ENCODE peak calls at places on chromosomes 12 and 14, in six cellular contexts. J is choroid plexus epithelial cell; E is SW480; A is endothelial cell; N is activated naive CD4-positive, alpha-beta T cell treated with anti-CD3 and anti-CD28 coated beads, Interleukin-2, amount 50 U/mL, for 16 hours; O is stimulated activated naive B cell treated with anti-CD40 and anti-IgM and Interleukin-4, amounts not matched to agents 10 μg/mL and 1 μg/mL and 100 μg/mL, for 72 hours. Z is an unnamed sample.

GRCh38 chr14:95835331-95835730 is 41.3 kb upstream of the TUNAR start:
- DNase-seq in E (peak; percentile 54), J (no peak), O (peak; percentile 25), N (no peak), A (no peak), Z (no peak)

GRCh38 chr12:121356657-121357056 is 4.4 kb upstream of the ANAPC5 start:
- DNase-seq in N (no peak), E (no peak), O (no peak), A (no peak), J (no peak), Z (no peak)

GRCh38 chr12:46908936-46909635 is 83.3 kb upstream of the SLC38A4 start:
- DNase-seq in E (no peak), A (no peak), J (no peak), N (no peak), O (no peak), Z (no peak)

GRCh38 chr14:90140956-90141316 is 79.1 kb downstream of the KCNK13 start:
- DNase-seq in O (no peak), N (no peak), E (peak; percentile 29), J (peak; percentile 17), A (no peak), Z (no peak)

GRCh38 chr12:40202095-40203059 is 22.4 kb upstream of the LRRK2 start:
- DNase-seq in O (no peak), E (no peak), A (no peak), N (no peak), J (no peak), Z (no peak)

GRCh38 chr12:109592195-109592904 is 18.8 kb downstream of the MVK start:
- DNase-seq in N (no peak), O (no peak), J (no peak), E (no peak), A (no peak), Z (no peak)

GRCh38 chr12:1660304-1661187 is 30.3 kb upstream of the ADIPOR2 start:
- DNase-seq in J (peak; percentile 25), E (peak; percentile 87), N (peak; percentile 40), A (no peak), O (no peak), Z (no peak)

GRCh38 chr14:95200404-95200803 is 43.1 kb upstream of the DICER1 start:
- DNase-seq in O (no peak), E (no peak), A (no peak), N (no peak), J (no peak), Z (no peak)